ENCODE peak calls at places on chromosomes 5 and 9, in five cellular contexts. E is CD8-positive, alpha-beta T cell; X is H54; O is HEK293T; H is germinal center. P is an unnamed sample.

GRCh38 chr5:16866795-16867584 is 69.1 kb downstream of the MYO10 start:
- DNase-seq in E (no peak), X (no peak), O (peak; percentile 45), H (no peak), P (no peak)

GRCh38 chr9:22975921-22976320 is 529.3 kb downstream of the DMRTA1 start:
- DNase-seq in E (no peak), X (no peak), O (no peak), H (no peak), P (no peak)

GRCh38 chr5:952597-953271 is 55.9 kb upstream of the NKD2 start:
- DNase-seq in E (no peak), X (no peak), O (no peak), H (no peak), P (no peak)

GRCh38 chr5:87340716-87341115 is 72.0 kb downstream of the CCNH start:
- DNase-seq in E (no peak), X (no peak), O (no peak), H (no peak), P (no peak)

GRCh38 chr5:147397616-147398015 is 112.3 kb downstream of the DPYSL3 start:
- DNase-seq in E (no peak), X (no peak), O (peak; percentile 12), H (no peak), P (no peak)

GRCh38 chr5:74167206-74167929 is 473.2 kb downstream of the ENC1 start:
- DNase-seq in E (no peak), X (peak; percentile 20), O (no peak), H (no peak), P (no peak)

GRCh38 chr9:130938652-130939404 is at the start of gene FIBCD1:
- DNase-seq in E (no peak), X (peak; percentile 50), O (peak; percentile 63), H (peak; percentile 47), P (no peak)

GRCh38 chr5:71955718-71956117 is 151.6 kb upstream of the MAP1B start:
- DNase-seq in E (no peak), X (no peak), O (no peak), H (no peak), P (no peak)

GRCh38 chr5:143550985-143551630 is 147.6 kb upstream of the NR3C1 start:
- DNase-seq in E (no peak), X (no peak), O (no peak), H (no peak), P (no peak)

GRCh38 chr9:127968046-127968445 is 12.7 kb downstream of the EEIG1 start:
- DNase-seq in E (no peak), X (peak; percentile 98), O (no peak), H (no peak), P (no peak)

GRCh38 chr5:149128023-149128875 is 13.0 kb upstream of the ABLIM3 start:
- DNase-seq in E (no peak), X (peak; percentile 56), O (peak; percentile 76), H (peak; percentile 38), P (no peak)

GRCh38 chr9:16459421-16460148 is 410.9 kb downstream of the BNC2 start:
- DNase-seq in E (no peak), X (no peak), O (no peak), H (no peak), P (no peak)

GRCh38 chr9:85523202-85523601 is 218.6 kb downstream of the AGTPBP1 start:
- DNase-seq in E (no peak), X (no peak), O (no peak), H (no peak), P (no peak)

GRCh38 chr5:178074266-178074952 is 38.9 kb upstream of the N4BP3 start:
- DNase-seq in E (no peak), X (no peak), O (no peak), H (no peak), P (no peak)

GRCh38 chr9:83665576-83666200 is 42.1 kb downstream of the UBQLN1 start:
- DNase-seq in E (no peak), X (no peak), O (no peak), H (peak; percentile 11), P (no peak)

GRCh38 chr5:41508186-41508585 is 2.2 kb downstream of the PLCXD3 start:
- DNase-seq in E (no peak), X (no peak), O (no peak), H (no peak), P (no peak)

GRCh38 chr9:120310035-120310434 is 269.9 kb downstream of the CDK5RAP2 start:
- DNase-seq in E (no peak), X (no peak), O (no peak), H (no peak), P (no peak)

GRCh38 chr9:1044643-1045042 is 5.5 kb upstream of the DMRT2 start:
- DNase-seq in E (no peak), X (no peak), O (no peak), H (no peak), P (no peak)

GRCh38 chr9:89350988-89351557 is 32.8 kb downstream of the SECISBP2 start:
- DNase-seq in E (no peak), X (no peak), O (no peak), H (no peak), P (no peak)

P was measured in activated T-helper 1 cell treated with Interleukin-2 at 50 U/mL for 16 hours.